ENCODE peak calls at places on chromosome 6, in four cellular contexts. One of them, this sample, is unnamed.

GRCh38 chr6:43768983-43769525 is 957 bp upstream of the VEGFA start:
- ATAC-seq in psoas muscle: no peak
- ATAC-seq in central memory CD8-positive, alpha-beta T cell: no peak
- ATAC-seq in activated CD8-positive, alpha-beta memory T cell treated with anti-CD3 and anti-CD28 coated beads, Interleukin-2, amount 10 ng/mL, durations not matched to agents 7 days and 5 days: no peak
- ATAC-seq in this sample: no peak

GRCh38 chr6:69846312-69846711 is 20.0 kb upstream of the COL19A1 start:
- ATAC-seq in central memory CD8-positive, alpha-beta T cell: no peak
- ATAC-seq in psoas muscle: no peak
- ATAC-seq in activated CD8-positive, alpha-beta memory T cell treated with anti-CD3 and anti-CD28 coated beads, Interleukin-2, amount 10 ng/mL, durations not matched to agents 7 days and 5 days: no peak
- ATAC-seq in this sample: no peak

GRCh38 chr6:11364971-11365397 is 132.5 kb upstream of the NEDD9 start:
- ATAC-seq in activated CD8-positive, alpha-beta memory T cell treated with anti-CD3 and anti-CD28 coated beads, Interleukin-2, amount 10 ng/mL, durations not matched to agents 7 days and 5 days: no peak
- ATAC-seq in psoas muscle: peak
- ATAC-seq in central memory CD8-positive, alpha-beta T cell: no peak
- ATAC-seq in this sample: no peak

GRCh38 chr6:85078071-85078470 is 313.7 kb upstream of the TBX18 start:
- ATAC-seq in psoas muscle: no peak
- ATAC-seq in activated CD8-positive, alpha-beta memory T cell treated with anti-CD3 and anti-CD28 coated beads, Interleukin-2, amount 10 ng/mL, durations not matched to agents 7 days and 5 days: no peak
- ATAC-seq in central memory CD8-positive, alpha-beta T cell: no peak
- ATAC-seq in this sample: no peak

GRCh38 chr6:15401120-15401519 is 155.3 kb downstream of the JARID2 start:
- ATAC-seq in central memory CD8-positive, alpha-beta T cell: no peak
- ATAC-seq in activated CD8-positive, alpha-beta memory T cell treated with anti-CD3 and anti-CD28 coated beads, Interleukin-2, amount 10 ng/mL, durations not matched to agents 7 days and 5 days: no peak
- ATAC-seq in psoas muscle: no peak
- ATAC-seq in this sample: no peak

GRCh38 chr6:131029661-131030297 is 33.3 kb downstream of the EPB41L2 start:
- ATAC-seq in psoas muscle: peak
- ATAC-seq in activated CD8-positive, alpha-beta memory T cell treated with anti-CD3 and anti-CD28 coated beads, Interleukin-2, amount 10 ng/mL, durations not matched to agents 7 days and 5 days: no peak
- ATAC-seq in central memory CD8-positive, alpha-beta T cell: no peak
- ATAC-seq in this sample: peak

GRCh38 chr6:134678436-134678889 is 271.4 kb downstream of the ALDH8A1 start:
- ATAC-seq in psoas muscle: no peak
- ATAC-seq in central memory CD8-positive, alpha-beta T cell: no peak
- ATAC-seq in activated CD8-positive, alpha-beta memory T cell treated with anti-CD3 and anti-CD28 coated beads, Interleukin-2, amount 10 ng/mL, durations not matched to agents 7 days and 5 days: no peak
- ATAC-seq in this sample: no peak

GRCh38 chr6:99471638-99472037 is 43.6 kb downstream of the USP45 start:
- ATAC-seq in activated CD8-positive, alpha-beta memory T cell treated with anti-CD3 and anti-CD28 coated beads, Interleukin-2, amount 10 ng/mL, durations not matched to agents 7 days and 5 days: no peak
- ATAC-seq in psoas muscle: no peak
- ATAC-seq in central memory CD8-positive, alpha-beta T cell: no peak
- ATAC-seq in this sample: no peak

GRCh38 chr6:9131616-9132015 is 696.3 kb upstream of the SLC35B3 start:
- ATAC-seq in psoas muscle: no peak
- ATAC-seq in central memory CD8-positive, alpha-beta T cell: no peak
- ATAC-seq in activated CD8-positive, alpha-beta memory T cell treated with anti-CD3 and anti-CD28 coated beads, Interleukin-2, amount 10 ng/mL, durations not matched to agents 7 days and 5 days: no peak
- ATAC-seq in this sample: no peak

GRCh38 chr6:156840136-156840535 is 63.0 kb downstream of the ARID1B start:
- ATAC-seq in central memory CD8-positive, alpha-beta T cell: no peak
- ATAC-seq in activated CD8-positive, alpha-beta memory T cell treated with anti-CD3 and anti-CD28 coated beads, Interleukin-2, amount 10 ng/mL, durations not matched to agents 7 days and 5 days: no peak
- ATAC-seq in psoas muscle: no peak
- ATAC-seq in this sample: no peak

GRCh38 chr6:55825402-55826051 is 49.9 kb downstream of the BMP5 start:
- ATAC-seq in psoas muscle: no peak
- ATAC-seq in activated CD8-positive, alpha-beta memory T cell treated with anti-CD3 and anti-CD28 coated beads, Interleukin-2, amount 10 ng/mL, durations not matched to agents 7 days and 5 days: no peak
- ATAC-seq in central memory CD8-positive, alpha-beta T cell: no peak
- ATAC-seq in this sample: no peak

GRCh38 chr6:29709178-29709576 is 14.1 kb upstream of the HLA-F start:
- ATAC-seq in psoas muscle: no peak
- ATAC-seq in central memory CD8-positive, alpha-beta T cell: peak
- ATAC-seq in activated CD8-positive, alpha-beta memory T cell treated with anti-CD3 and anti-CD28 coated beads, Interleukin-2, amount 10 ng/mL, durations not matched to agents 7 days and 5 days: peak
- ATAC-seq in this sample: peak

GRCh38 chr6:68238097-68238597 is 396.9 kb upstream of the ADGRB3 start:
- ATAC-seq in central memory CD8-positive, alpha-beta T cell: no peak
- ATAC-seq in psoas muscle: no peak
- ATAC-seq in activated CD8-positive, alpha-beta memory T cell treated with anti-CD3 and anti-CD28 coated beads, Interleukin-2, amount 10 ng/mL, durations not matched to agents 7 days and 5 days: no peak
- ATAC-seq in this sample: no peak

GRCh38 chr6:53100561-53100960 is 35.4 kb downstream of the FBXO9 start:
- ATAC-seq in central memory CD8-positive, alpha-beta T cell: no peak
- ATAC-seq in psoas muscle: no peak
- ATAC-seq in activated CD8-positive, alpha-beta memory T cell treated with anti-CD3 and anti-CD28 coated beads, Interleukin-2, amount 10 ng/mL, durations not matched to agents 7 days and 5 days: no peak
- ATAC-seq in this sample: no peak

GRCh38 chr6:159788757-159789376 is 535 bp downstream of the TCP1 start:
- ATAC-seq in activated CD8-positive, alpha-beta memory T cell treated with anti-CD3 and anti-CD28 coated beads, Interleukin-2, amount 10 ng/mL, durations not matched to agents 7 days and 5 days: peak
- ATAC-seq in central memory CD8-positive, alpha-beta T cell: no peak
- ATAC-seq in psoas muscle: no peak
- ATAC-seq in this sample: no peak

GRCh38 chr6:90386796-90387390 is 90.2 kb upstream of the BACH2 start:
- ATAC-seq in activated CD8-positive, alpha-beta memory T cell treated with anti-CD3 and anti-CD28 coated beads, Interleukin-2, amount 10 ng/mL, durations not matched to agents 7 days and 5 days: no peak
- ATAC-seq in psoas muscle: peak
- ATAC-seq in central memory CD8-positive, alpha-beta T cell: no peak
- ATAC-seq in this sample: no peak